ENCODE peak calls at places on chromosomes 11 and 22, in six cellular contexts. V is left ventricle myocardium superior, Q is gastroesophageal sphincter, G is right lobe of liver, B is memory B cell, U is aorta. N is an unnamed sample.

GRCh38 chr11:1107316-1108245 is 32.9 kb downstream of the MUC2 start:
- ATAC-seq in V (no peak), Q (no peak), G (no peak), B (no peak), U (no peak), N (no peak)

GRCh38 chr11:113859665-113860064 is 15.7 kb downstream of the USP28 start:
- ATAC-seq in V (no peak), Q (no peak), G (peak), B (no peak), U (no peak), N (no peak)

GRCh38 chr11:57761301-57762234 is at the start of gene CTNND1:
- ATAC-seq in V (peak), Q (peak), G (peak), B (peak), U (peak), N (no peak)

GRCh38 chr11:35980646-35981402 is 37.0 kb downstream of the LDLRAD3 start:
- ATAC-seq in V (no peak), Q (no peak), G (no peak), B (no peak), U (no peak), N (no peak)

GRCh38 chr11:119363874-119364590 is 17.5 kb downstream of the USP2 start:
- ATAC-seq in V (peak), Q (peak), G (peak), B (peak), U (peak), N (peak)

GRCh38 chr11:61554172-61554988 is 26.5 kb downstream of the SYT7 start:
- ATAC-seq in V (no peak), Q (no peak), G (no peak), B (no peak), U (no peak), N (peak)

GRCh38 chr11:10703544-10703943 is 10.0 kb upstream of the IRAG1 start:
- ATAC-seq in V (no peak), Q (no peak), G (no peak), B (no peak), U (no peak), N (no peak)

GRCh38 chr22:39152511-39153219 is at the start of gene CBX7:
- ATAC-seq in V (peak), Q (peak), G (peak), B (peak), U (peak), N (peak)

GRCh38 chr11:32884770-32885384 is 7.7 kb upstream of the QSER1 start:
- ATAC-seq in V (no peak), Q (no peak), G (peak), B (peak), U (no peak), N (no peak)

GRCh38 chr11:113090716-113091577 is 129.7 kb downstream of the NCAM1 start:
- ATAC-seq in V (peak), Q (no peak), G (no peak), B (no peak), U (no peak), N (no peak)

GRCh38 chr11:105699203-105699602 is 89.3 kb downstream of the GRIA4 start:
- ATAC-seq in V (no peak), Q (no peak), G (no peak), B (no peak), U (no peak), N (no peak)

GRCh38 chr11:64241175-64241429 is 207 bp downstream of the FKBP2 start:
- ATAC-seq in V (peak), Q (peak), G (peak), B (peak), U (peak), N (peak)

GRCh38 chr11:44941286-44942021 is 9.2 kb downstream of the TP53I11 start:
- ATAC-seq in V (no peak), Q (no peak), G (no peak), B (no peak), U (no peak), N (no peak)

GRCh38 chr11:89491141-89491690 is at the start of gene NOX4:
- ATAC-seq in V (peak), Q (peak), G (peak), B (no peak), U (peak), N (no peak)

GRCh38 chr11:113184498-113184897 is 129.9 kb upstream of the TTC12 start:
- ATAC-seq in V (no peak), Q (no peak), G (peak), B (no peak), U (no peak), N (no peak)

GRCh38 chr11:76695767-76696166 is 25.2 kb upstream of the LRRC32 start:
- ATAC-seq in V (no peak), Q (no peak), G (no peak), B (no peak), U (no peak), N (no peak)

GRCh38 chr11:92384807-92385206 is 160.2 kb downstream of the FAT3 start:
- ATAC-seq in V (no peak), Q (no peak), G (no peak), B (no peak), U (no peak), N (no peak)

GRCh38 chr11:120516461-120517389 is 5.2 kb downstream of the GRIK4 start:
- ATAC-seq in V (peak), Q (no peak), G (no peak), B (no peak), U (no peak), N (no peak)

GRCh38 chr11:34570584-34570983 is 50.3 kb upstream of the EHF start:
- ATAC-seq in V (no peak), Q (no peak), G (no peak), B (no peak), U (no peak), N (peak)

GRCh38 chr11:5892908-5893307 is at the start of gene OR52E5:
- ATAC-seq in V (no peak), Q (no peak), G (no peak), B (no peak), U (no peak), N (no peak)

GRCh38 chr11:35932641-35933571 is 11.0 kb upstream of the LDLRAD3 start:
- ATAC-seq in V (peak), Q (no peak), G (no peak), B (no peak), U (no peak), N (no peak)

GRCh38 chr11:68298659-68299516 is 13.5 kb upstream of the LRP5 start:
- ATAC-seq in V (peak), Q (peak), G (peak), B (no peak), U (peak), N (no peak)

GRCh38 chr11:60334005-60334620 is 7.1 kb downstream of the MS4A6E start:
- ATAC-seq in V (peak), Q (no peak), G (peak), B (peak), U (no peak), N (peak)

GRCh38 chr22:44409211-44409648 is 88.8 kb downstream of the RTL6 start:
- ATAC-seq in V (no peak), Q (no peak), G (no peak), B (no peak), U (no peak), N (no peak)